ENCODE peak calls at places on chromosome 5, in five cellular contexts. One of them, this sample, is unnamed. For H3K4me1 and H3K9me3, the result is how much of the 10 kb centered on the place peaks cover.

GRCh38 chr5:57117601-57118000 is 56.3 kb upstream of the GPBP1 start:
- DNase-seq in naive thymus-derived CD4-positive, alpha-beta T cell: no peak
- DNase-seq in CD8-positive, alpha-beta memory T cell: peak
- DNase-seq in pancreas: no peak
- DNase-seq in A549: no peak
- DNase-seq in this sample: no peak

GRCh38 chr5:114255275-114255674 is 106.6 kb upstream of the KCNN2 start:
- DNase-seq in CD8-positive, alpha-beta memory T cell: no peak
- DNase-seq in A549: no peak
- DNase-seq in naive thymus-derived CD4-positive, alpha-beta T cell: no peak
- DNase-seq in pancreas: no peak
- DNase-seq in this sample: no peak

GRCh38 chr5:147567917-147568598 is 58.2 kb upstream of the DPYSL3 start:
- DNase-seq in CD8-positive, alpha-beta memory T cell: no peak
- DNase-seq in A549: no peak
- DNase-seq in naive thymus-derived CD4-positive, alpha-beta T cell: no peak
- DNase-seq in pancreas: no peak
- DNase-seq in this sample: no peak

GRCh38 chr5:174990909-174991308 is 266.5 kb downstream of the MSX2 start:
- DNase-seq in naive thymus-derived CD4-positive, alpha-beta T cell: no peak
- DNase-seq in pancreas: peak
- DNase-seq in A549: no peak
- DNase-seq in CD8-positive, alpha-beta memory T cell: no peak
- DNase-seq in this sample: no peak

GRCh38 chr5:89613222-89613956 is 730.4 kb upstream of the MEF2C start:
- DNase-seq in pancreas: no peak
- DNase-seq in CD8-positive, alpha-beta memory T cell: no peak
- DNase-seq in A549: no peak
- DNase-seq in naive thymus-derived CD4-positive, alpha-beta T cell: no peak
- DNase-seq in this sample: peak

GRCh38 chr5:177447611-177448243 is 1.1 kb downstream of the PRR7 start:
- DNase-seq in CD8-positive, alpha-beta memory T cell: no peak
- DNase-seq in naive thymus-derived CD4-positive, alpha-beta T cell: no peak
- DNase-seq in pancreas: peak
- DNase-seq in A549: peak
- DNase-seq in this sample: peak

GRCh38 chr5:145247745-145248040 is 587.4 kb downstream of the PRELID2 start:
- DNase-seq in A549: no peak
- DNase-seq in CD8-positive, alpha-beta memory T cell: no peak
- DNase-seq in pancreas: no peak
- DNase-seq in naive thymus-derived CD4-positive, alpha-beta T cell: no peak
- DNase-seq in this sample: no peak

GRCh38 chr5:79924936-79925893 is 65.8 kb downstream of the MTX3 start:
- DNase-seq in pancreas: no peak
- DNase-seq in CD8-positive, alpha-beta memory T cell: peak
- DNase-seq in A549: no peak
- DNase-seq in naive thymus-derived CD4-positive, alpha-beta T cell: no peak
- DNase-seq in this sample: no peak

GRCh38 chr5:90542827-90543519 is 13.6 kb upstream of the LYSMD3 start:
- DNase-seq in CD8-positive, alpha-beta memory T cell: no peak
- DNase-seq in A549: no peak
- DNase-seq in pancreas: no peak
- DNase-seq in naive thymus-derived CD4-positive, alpha-beta T cell: no peak
- DNase-seq in this sample: no peak

GRCh38 chr5:61322738-61323429 is 9.2 kb upstream of the ZSWIM6 start:
- DNase-seq in A549: no peak
- DNase-seq in CD8-positive, alpha-beta memory T cell: no peak
- DNase-seq in pancreas: no peak
- DNase-seq in naive thymus-derived CD4-positive, alpha-beta T cell: no peak
- DNase-seq in this sample: no peak

GRCh38 chr5:158277276-158277675 is 418.3 kb upstream of the CLINT1 start:
- DNase-seq in CD8-positive, alpha-beta memory T cell: no peak
- DNase-seq in naive thymus-derived CD4-positive, alpha-beta T cell: no peak
- DNase-seq in A549: no peak
- DNase-seq in pancreas: no peak
- DNase-seq in this sample: no peak

GRCh38 chr5:33439905-33440481 is 772 bp upstream of the TARS1 start:
- DNase-seq in A549: no peak
- DNase-seq in pancreas: no peak
- DNase-seq in naive thymus-derived CD4-positive, alpha-beta T cell: no peak
- DNase-seq in CD8-positive, alpha-beta memory T cell: no peak
- DNase-seq in this sample: no peak

GRCh38 chr5:43400082-43400481 is 12.1 kb downstream of the CCL28 start:
- DNase-seq in A549: no peak
- DNase-seq in naive thymus-derived CD4-positive, alpha-beta T cell: no peak
- DNase-seq in CD8-positive, alpha-beta memory T cell: no peak
- DNase-seq in pancreas: no peak
- DNase-seq in this sample: no peak

GRCh38 chr5:175879743-175880142 is 8.4 kb downstream of the CPLX2 start:
- DNase-seq in naive thymus-derived CD4-positive, alpha-beta T cell: no peak
- DNase-seq in A549: no peak
- DNase-seq in CD8-positive, alpha-beta memory T cell: no peak
- DNase-seq in pancreas: no peak
- DNase-seq in this sample: no peak

GRCh38 chr5:39948867-39949468 is 524.2 kb upstream of the DAB2 start:
- DNase-seq in naive thymus-derived CD4-positive, alpha-beta T cell: no peak
- DNase-seq in CD8-positive, alpha-beta memory T cell: peak
- DNase-seq in pancreas: peak
- DNase-seq in A549: peak
- DNase-seq in this sample: peak

GRCh38 chr5:78905084-78905938 is 79.8 kb downstream of the ARSB start:
- DNase-seq in pancreas: no peak
- DNase-seq in naive thymus-derived CD4-positive, alpha-beta T cell: no peak
- DNase-seq in A549: no peak
- DNase-seq in CD8-positive, alpha-beta memory T cell: no peak
- DNase-seq in this sample: no peak

GRCh38 chr5:12246016-12246415 is 341.8 kb upstream of the CTNND2 start:
- DNase-seq in A549: no peak
- DNase-seq in CD8-positive, alpha-beta memory T cell: no peak
- DNase-seq in naive thymus-derived CD4-positive, alpha-beta T cell: no peak
- DNase-seq in pancreas: no peak
- DNase-seq in this sample: no peak

GRCh38 chr5:957730-958485 is 50.7 kb upstream of the NKD2 start:
- DNase-seq in pancreas: no peak
- DNase-seq in A549: no peak
- DNase-seq in CD8-positive, alpha-beta memory T cell: no peak
- DNase-seq in naive thymus-derived CD4-positive, alpha-beta T cell: no peak
- DNase-seq in this sample: no peak

GRCh38 chr5:129094924-129095797 is 612 bp downstream of the ISOC1 start:
- DNase-seq in CD8-positive, alpha-beta memory T cell: peak
- DNase-seq in naive thymus-derived CD4-positive, alpha-beta T cell: no peak
- DNase-seq in pancreas: peak
- DNase-seq in A549: peak
- DNase-seq in this sample: peak

GRCh38 chr5:170809551-170809950 is 26.0 kb downstream of the GABRP start:
- DNase-seq in A549: peak
- DNase-seq in CD8-positive, alpha-beta memory T cell: no peak
- DNase-seq in naive thymus-derived CD4-positive, alpha-beta T cell: no peak
- DNase-seq in pancreas: peak
- DNase-seq in this sample: peak

GRCh38 chr5:157378509-157378908 is 81.5 kb upstream of the NIPAL4 start:
- DNase-seq in CD8-positive, alpha-beta memory T cell: no peak
- DNase-seq in A549: no peak
- DNase-seq in naive thymus-derived CD4-positive, alpha-beta T cell: no peak
- DNase-seq in pancreas: no peak
- DNase-seq in this sample: no peak

GRCh38 chr5:34577267-34577666 is 78.9 kb upstream of the RAI14 start:
- DNase-seq in CD8-positive, alpha-beta memory T cell: no peak
- DNase-seq in naive thymus-derived CD4-positive, alpha-beta T cell: no peak
- DNase-seq in A549: no peak
- DNase-seq in pancreas: no peak
- DNase-seq in this sample: no peak

GRCh38 chr5:52560366-52560765 is 227.3 kb upstream of the ITGA1 start:
- DNase-seq in pancreas: no peak
- DNase-seq in naive thymus-derived CD4-positive, alpha-beta T cell: no peak
- DNase-seq in A549: no peak
- DNase-seq in CD8-positive, alpha-beta memory T cell: no peak
- DNase-seq in this sample: no peak

GRCh38 chr5:16791036-16791705 is 144.9 kb downstream of the MYO10 start:
- DNase-seq in CD8-positive, alpha-beta memory T cell: peak
- DNase-seq in naive thymus-derived CD4-positive, alpha-beta T cell: no peak
- DNase-seq in pancreas: no peak
- DNase-seq in A549: peak
- DNase-seq in this sample: peak

GRCh38 chr5:154309361-154309725 is 118.8 kb downstream of the GALNT10 start:
- DNase-seq in pancreas: no peak
- DNase-seq in A549: no peak
- DNase-seq in naive thymus-derived CD4-positive, alpha-beta T cell: no peak
- DNase-seq in CD8-positive, alpha-beta memory T cell: no peak
- DNase-seq in this sample: no peak

GRCh38 chr5:154967419-154968024 is 26.6 kb downstream of the MRPL22 start:
- DNase-seq in A549: peak
- DNase-seq in pancreas: no peak
- DNase-seq in naive thymus-derived CD4-positive, alpha-beta T cell: no peak
- DNase-seq in CD8-positive, alpha-beta memory T cell: no peak
- DNase-seq in this sample: no peak

GRCh38 chr5:176994460-176995121 is 12.0 kb downstream of the UIMC1 start:
- DNase-seq in pancreas: peak
- DNase-seq in naive thymus-derived CD4-positive, alpha-beta T cell: no peak
- DNase-seq in A549: no peak
- DNase-seq in CD8-positive, alpha-beta memory T cell: no peak
- DNase-seq in this sample: peak

GRCh38 chr5:34826347-34826746 is 12.6 kb upstream of the TTC23L start:
- DNase-seq in naive thymus-derived CD4-positive, alpha-beta T cell: no peak
- DNase-seq in A549: no peak
- DNase-seq in pancreas: no peak
- DNase-seq in CD8-positive, alpha-beta memory T cell: no peak
- DNase-seq in this sample: no peak

GRCh38 chr5:119389288-119390065 is 33.7 kb downstream of the TNFAIP8 start:
- DNase-seq in naive thymus-derived CD4-positive, alpha-beta T cell: no peak
- DNase-seq in pancreas: no peak
- DNase-seq in CD8-positive, alpha-beta memory T cell: no peak
- DNase-seq in A549: no peak
- DNase-seq in this sample: no peak

GRCh38 chr5:119385136-119386128 is 29.6 kb downstream of the TNFAIP8 start:
- DNase-seq in naive thymus-derived CD4-positive, alpha-beta T cell: no peak
- DNase-seq in pancreas: no peak
- DNase-seq in CD8-positive, alpha-beta memory T cell: no peak
- DNase-seq in A549: no peak
- DNase-seq in this sample: no peak

GRCh38 chr5:119386945-119387344 is 31.1 kb downstream of the TNFAIP8 start:
- DNase-seq in A549: no peak
- DNase-seq in naive thymus-derived CD4-positive, alpha-beta T cell: no peak
- DNase-seq in pancreas: peak
- DNase-seq in CD8-positive, alpha-beta memory T cell: no peak
- DNase-seq in this sample: no peak

GRCh38 chr5:119387900-119388618 is 32.2 kb downstream of the TNFAIP8 start:
- DNase-seq in CD8-positive, alpha-beta memory T cell: no peak
- DNase-seq in A549: no peak
- DNase-seq in pancreas: no peak
- DNase-seq in naive thymus-derived CD4-positive, alpha-beta T cell: no peak
- DNase-seq in this sample: no peak

GRCh38 chr5:119388619-119389190 is 32.9 kb downstream of the TNFAIP8 start:
- DNase-seq in pancreas: no peak
- DNase-seq in CD8-positive, alpha-beta memory T cell: no peak
- DNase-seq in naive thymus-derived CD4-positive, alpha-beta T cell: no peak
- DNase-seq in A549: no peak
- DNase-seq in this sample: no peak
- H3K4me1 ChIP-seq in pancreas: under half
- H3K4me1 ChIP-seq in CD8-positive, alpha-beta memory T cell: half or more
- H3K4me1 ChIP-seq in naive thymus-derived CD4-positive, alpha-beta T cell: under half
- H3K4me1 ChIP-seq in A549: under half
- H3K4me1 ChIP-seq in this sample: under half

GRCh38 chr5:141245250-141245717 is at the start of gene PCDHB15:
- DNase-seq in CD8-positive, alpha-beta memory T cell: no peak
- DNase-seq in naive thymus-derived CD4-positive, alpha-beta T cell: no peak
- DNase-seq in pancreas: no peak
- DNase-seq in A549: no peak
- DNase-seq in this sample: no peak
- H3K9me3 ChIP-seq in CD8-positive, alpha-beta memory T cell: under half
- H3K9me3 ChIP-seq in naive thymus-derived CD4-positive, alpha-beta T cell: under half
- H3K9me3 ChIP-seq in pancreas: under half
- H3K9me3 ChIP-seq in A549: under half
- H3K9me3 ChIP-seq in this sample: under half

DNA sequence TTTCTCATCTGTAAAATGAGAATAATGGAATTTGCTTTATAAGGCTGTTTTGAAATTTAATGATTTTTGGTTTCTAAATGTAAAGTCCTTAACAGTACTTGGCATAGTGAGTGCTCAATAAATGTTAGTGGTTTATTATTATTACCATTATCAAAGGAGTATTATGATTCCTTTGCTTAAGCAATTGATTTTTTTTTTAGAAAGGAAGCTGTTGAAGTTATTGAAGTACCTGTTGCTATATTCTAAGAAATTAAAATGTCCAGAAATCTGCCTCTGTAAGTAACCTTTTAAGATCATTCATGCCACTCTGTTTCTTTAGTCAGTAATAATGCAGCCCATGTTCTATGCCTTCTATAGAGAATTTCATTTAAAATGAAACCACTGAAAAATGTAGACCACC is 15.0 kb downstream of the SMAD5 start:
- DNase-seq in CD8-positive, alpha-beta memory T cell: no peak
- DNase-seq in pancreas: no peak
- DNase-seq in naive thymus-derived CD4-positive, alpha-beta T cell: no peak
- DNase-seq in A549: no peak
- DNase-seq in this sample: no peak
- H3K4me1 ChIP-seq in CD8-positive, alpha-beta memory T cell: under half
- H3K4me1 ChIP-seq in pancreas: under half
- H3K4me1 ChIP-seq in naive thymus-derived CD4-positive, alpha-beta T cell: under half
- H3K4me1 ChIP-seq in A549: under half
- H3K4me1 ChIP-seq in this sample: under half

GRCh38 chr5:151531581-151531980 is 59.5 kb downstream of the FAT2 start:
- DNase-seq in pancreas: no peak
- DNase-seq in A549: no peak
- DNase-seq in CD8-positive, alpha-beta memory T cell: no peak
- DNase-seq in naive thymus-derived CD4-positive, alpha-beta T cell: no peak
- DNase-seq in this sample: no peak

GRCh38 chr5:151523335-151523734 is 67.8 kb downstream of the FAT2 start:
- DNase-seq in naive thymus-derived CD4-positive, alpha-beta T cell: no peak
- DNase-seq in A549: peak
- DNase-seq in CD8-positive, alpha-beta memory T cell: peak
- DNase-seq in pancreas: no peak
- DNase-seq in this sample: no peak

GRCh38 chr5:151534345-151534744 is 56.8 kb downstream of the FAT2 start:
- DNase-seq in pancreas: no peak
- DNase-seq in CD8-positive, alpha-beta memory T cell: no peak
- DNase-seq in naive thymus-derived CD4-positive, alpha-beta T cell: no peak
- DNase-seq in A549: no peak
- DNase-seq in this sample: no peak

GRCh38 chr5:151528996-151529395 is 62.1 kb downstream of the FAT2 start:
- DNase-seq in CD8-positive, alpha-beta memory T cell: no peak
- DNase-seq in A549: no peak
- DNase-seq in pancreas: no peak
- DNase-seq in naive thymus-derived CD4-positive, alpha-beta T cell: no peak
- DNase-seq in this sample: no peak
- H3K9me3 ChIP-seq in CD8-positive, alpha-beta memory T cell: under half
- H3K9me3 ChIP-seq in A549: under half
- H3K9me3 ChIP-seq in pancreas: under half
- H3K9me3 ChIP-seq in naive thymus-derived CD4-positive, alpha-beta T cell: under half
- H3K9me3 ChIP-seq in this sample: under half

GRCh38 chr5:140113180-140113698 is 670 bp upstream of the PURA start:
- DNase-seq in CD8-positive, alpha-beta memory T cell: peak
- DNase-seq in naive thymus-derived CD4-positive, alpha-beta T cell: peak
- DNase-seq in pancreas: peak
- DNase-seq in A549: no peak
- DNase-seq in this sample: no peak
- H3K4me1 ChIP-seq in CD8-positive, alpha-beta memory T cell: half or more
- H3K4me1 ChIP-seq in naive thymus-derived CD4-positive, alpha-beta T cell: under half
- H3K4me1 ChIP-seq in pancreas: under half
- H3K4me1 ChIP-seq in A549: under half
- H3K4me1 ChIP-seq in this sample: half or more

This sample was measured in PC-9.